ENCODE peak calls at places on chromosomes 5 and 9, in four cellular contexts. C is GM12891, K is HL-60, R is K562. L is an unnamed sample.

GRCh38 chr9:114098660-114099522 is at the start of gene KIF12:
- DNase-seq in R (peak), K (no peak), C (no peak), L (no peak)

GRCh38 chr5:62538017-62538942 is 40.3 kb upstream of the LRRC70 start:
- DNase-seq in C (no peak), R (peak), K (peak), L (peak)

GRCh38 chr5:153987310-153987709 is 51.4 kb downstream of the FAM114A2 start:
- DNase-seq in C (no peak), R (no peak), K (no peak), L (no peak)

GRCh38 chr5:114449836-114450515 is 88.1 kb downstream of the KCNN2 start:
- DNase-seq in C (peak), K (peak), R (peak), L (peak)

GRCh38 chr5:78627766-78628165 is 20.8 kb downstream of the LHFPL2 start:
- DNase-seq in K (no peak), C (no peak), R (no peak), L (no peak)

GRCh38 chr9:134268308-134268724 is 57.9 kb upstream of the RXRA start:
- DNase-seq in R (no peak), C (peak), K (peak), L (peak)

GRCh38 chr5:87300744-87301143 is 33.1 kb downstream of the RASA1 start:
- DNase-seq in C (no peak), R (no peak), K (peak), L (no peak)

GRCh38 chr9:135487281-135488012 is 7.9 kb downstream of the PPP1R26 start:
- DNase-seq in C (no peak), R (no peak), K (no peak), L (no peak)

GRCh38 chr9:133489253-133490190 is 10.6 kb upstream of the SLC2A6 start:
- DNase-seq in K (no peak), R (no peak), C (no peak), L (no peak)

GRCh38 chr9:122190597-122191381 is 31.1 kb downstream of the MORN5 start:
- DNase-seq in R (no peak), K (no peak), C (no peak), L (no peak)

GRCh38 chr9:33263936-33264472 is 504 bp downstream of the BAG1 start:
- DNase-seq in R (no peak), K (peak), C (peak), L (no peak)
- TF ChIP-seq SPI1 in R (no peak), K (no peak), C (no peak), L (peak)

DNA sequence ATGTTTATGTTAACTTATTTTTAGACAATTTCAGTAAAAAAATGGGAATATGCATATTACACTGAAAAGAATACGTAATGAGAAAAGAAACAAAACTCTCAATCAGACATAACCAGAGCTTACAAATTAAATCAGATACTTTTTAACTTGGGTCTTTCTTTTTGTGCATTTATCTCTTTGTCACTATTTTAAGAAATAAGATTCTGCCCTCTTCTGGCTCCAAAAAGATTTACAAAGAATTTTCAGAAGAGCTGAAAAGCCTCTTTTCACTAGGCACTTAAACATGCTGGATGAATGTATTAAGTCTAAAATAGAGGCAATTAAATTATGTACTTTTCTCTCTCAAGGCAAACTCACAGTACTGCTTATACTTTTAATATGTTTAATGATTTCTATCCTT is 55.5 kb downstream of the CEP120 start:
- DNase-seq in K (no peak), C (no peak), R (no peak), L (no peak)
- TF ChIP-seq SPI1 in K (no peak), C (no peak), R (no peak), L (no peak)

GRCh38 chr5:139751236-139751635 is 44.4 kb upstream of the PSD2 start:
- DNase-seq in R (no peak), C (no peak), K (no peak), L (no peak)

GRCh38 chr5:139748505-139748826 is 47.1 kb upstream of the PSD2 start:
- DNase-seq in K (no peak), C (no peak), R (no peak), L (no peak)

GRCh38 chr5:139747583-139748504 is 47.8 kb upstream of the PSD2 start:
- DNase-seq in C (no peak), K (no peak), R (peak), L (no peak)

GRCh38 chr5:139746691-139747582 is 48.7 kb upstream of the PSD2 start:
- DNase-seq in K (no peak), R (peak), C (peak), L (peak)

GRCh38 chr5:139749242-139749641 is 46.4 kb upstream of the PSD2 start:
- DNase-seq in R (no peak), C (no peak), K (no peak), L (no peak)
- TF ChIP-seq SPI1 in R (no peak), C (no peak), K (no peak), L (no peak)

GRCh38 chr9:120985759-120986353 is 59.3 kb upstream of the TRAF1 start:
- DNase-seq in C (no peak), R (peak), K (peak), L (no peak)

GRCh38 chr9:120978987-120979386 is 52.4 kb upstream of the TRAF1 start:
- DNase-seq in R (no peak), C (no peak), K (no peak), L (no peak)

GRCh38 chr9:120980951-120981350 is 54.4 kb upstream of the TRAF1 start:
- DNase-seq in C (no peak), K (no peak), R (no peak), L (no peak)

GRCh38 chr9:120983259-120983837 is 56.8 kb upstream of the TRAF1 start:
- DNase-seq in C (no peak), K (no peak), R (no peak), L (no peak)

DNA sequence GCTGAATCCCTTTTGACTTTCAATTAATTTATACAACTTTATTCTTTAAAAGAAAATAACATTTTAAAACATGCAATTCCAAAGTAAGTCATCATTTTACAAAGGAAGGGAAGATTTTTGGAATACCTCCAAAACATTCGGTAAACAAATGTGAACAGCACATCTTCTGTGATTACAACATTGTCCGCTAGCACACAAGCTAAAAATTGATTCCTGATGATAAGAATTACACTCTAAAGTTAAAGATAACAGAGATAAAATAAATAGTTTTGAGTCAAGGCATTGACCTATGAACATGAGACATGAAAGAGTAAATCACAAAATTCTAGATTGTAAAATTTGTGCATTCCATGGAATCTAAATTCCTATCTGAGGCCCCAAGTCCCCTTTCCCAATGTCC is 56.3 kb upstream of the TRAF1 start:
- DNase-seq in K (no peak), C (no peak), R (no peak), L (no peak)
- TF ChIP-seq SPI1 in K (no peak), C (no peak), R (no peak), L (no peak)

GRCh38 chr9:125272697-125273096 is 11.1 kb downstream of the GAPVD1 start:
- DNase-seq in C (no peak), K (no peak), R (no peak), L (no peak)
- TF ChIP-seq SPI1 in C (no peak), K (no peak), R (no peak), L (no peak)

L was measured in GM12878.